ENCODE peak calls at places on chromosomes 11 and 22, in six cellular contexts. B, O, T, K, W and C are unnamed samples.

GRCh38 chr22:42990131-42990838 is 24.7 kb downstream of the PACSIN2 start:
- DNase-seq in B (no peak), T (no peak), K (no peak), W (no peak), O (no peak), C (no peak)

GRCh38 chr11:108170191-108170590 is 48.8 kb downstream of the ACAT1 start:
- DNase-seq in O (no peak), W (no peak), K (no peak), B (no peak), T (no peak), C (no peak)

GRCh38 chr22:37784829-37785495 is 22.8 kb upstream of the GCAT start:
- DNase-seq in T (no peak), O (no peak), W (no peak), B (peak; percentile 71), K (peak; percentile 88), C (no peak)

GRCh38 chr11:126628790-126629621 is 273.5 kb downstream of the ST3GAL4 start:
- DNase-seq in W (no peak), T (no peak), K (no peak), O (no peak), B (no peak), C (no peak)

GRCh38 chr11:134676516-134677287 is 264.7 kb upstream of the B3GAT1 start:
- DNase-seq in T (peak; percentile 86), W (no peak), K (peak; percentile 3), O (peak; percentile 38), B (no peak), C (no peak)

GRCh38 chr11:104609297-104609696 is 289.0 kb downstream of the CASP12 start:
- DNase-seq in O (no peak), B (peak; percentile 2), W (peak; percentile 16), K (peak; percentile 4), T (no peak), C (peak; percentile 33)

GRCh38 chr11:92376146-92376599 is 151.6 kb downstream of the FAT3 start:
- DNase-seq in B (no peak), O (no peak), T (peak; percentile 64), W (no peak), K (no peak), C (no peak)

GRCh38 chr11:11505190-11505589 is 116.6 kb downstream of the GALNT18 start:
- DNase-seq in W (no peak), O (no peak), T (no peak), K (no peak), B (no peak), C (no peak)

GRCh38 chr11:91382946-91383345 is 841.7 kb upstream of the FAT3 start:
- DNase-seq in W (no peak), T (no peak), O (no peak), K (no peak), B (no peak), C (no peak)

GRCh38 chr22:27671413-27671721 is 130.2 kb downstream of the MN1 start:
- DNase-seq in K (no peak), T (no peak), O (peak; percentile 31), B (no peak), W (no peak), C (no peak)

GRCh38 chr22:27669798-27670599 is 131.6 kb downstream of the MN1 start:
- DNase-seq in O (peak; percentile 53), T (no peak), B (no peak), W (no peak), K (no peak), C (peak; percentile 56)

GRCh38 chr22:27668828-27669797 is 132.4 kb downstream of the MN1 start:
- DNase-seq in B (no peak), T (no peak), K (no peak), W (no peak), O (peak; percentile 79), C (peak; percentile 84)

GRCh38 chr22:27672721-27673387 is 128.7 kb downstream of the MN1 start:
- DNase-seq in O (no peak), W (no peak), T (no peak), B (no peak), K (no peak), C (no peak)

GRCh38 chr22:27670701-27671412 is 130.7 kb downstream of the MN1 start:
- DNase-seq in W (peak; percentile 71), T (no peak), K (no peak), B (no peak), O (peak; percentile 72), C (peak; percentile 83)
- TF ChIP-seq POLR2A in W (no peak), T (no peak), K (no peak), B (no peak), O (no peak), C (no peak)

DNA sequence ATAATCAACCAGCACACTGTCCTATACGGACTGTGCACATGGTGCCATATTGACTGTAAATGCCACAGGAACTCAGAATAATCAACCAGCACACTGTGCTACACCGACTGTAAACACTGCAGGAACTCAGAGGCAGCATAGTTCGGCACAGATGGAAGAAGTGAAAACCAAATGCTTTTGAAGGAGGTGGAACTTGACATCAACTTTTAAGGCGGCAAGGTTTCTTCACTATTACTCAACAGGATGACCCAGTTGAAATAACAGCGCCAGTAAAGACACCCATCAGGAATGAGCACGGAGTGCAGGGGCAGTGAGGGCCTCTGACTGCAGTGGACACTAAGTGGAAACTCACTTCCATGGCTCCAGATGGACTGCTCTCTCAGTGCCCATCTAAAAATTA is 15.7 kb downstream of the TESMIN start:
- DNase-seq in W (no peak), T (no peak), O (no peak), K (no peak), B (no peak), C (no peak)
- H3K4me1 ChIP-seq in W (no peaks in the 10 kb centered on the region), T (no peaks in the 10 kb centered on the region), O (peaks cover 30% of the 10 kb centered on the region), K (peaks cover 3% of the 10 kb centered on the region), B (no peaks in the 10 kb centered on the region), C (peaks cover 5% of the 10 kb centered on the region)

DNA sequence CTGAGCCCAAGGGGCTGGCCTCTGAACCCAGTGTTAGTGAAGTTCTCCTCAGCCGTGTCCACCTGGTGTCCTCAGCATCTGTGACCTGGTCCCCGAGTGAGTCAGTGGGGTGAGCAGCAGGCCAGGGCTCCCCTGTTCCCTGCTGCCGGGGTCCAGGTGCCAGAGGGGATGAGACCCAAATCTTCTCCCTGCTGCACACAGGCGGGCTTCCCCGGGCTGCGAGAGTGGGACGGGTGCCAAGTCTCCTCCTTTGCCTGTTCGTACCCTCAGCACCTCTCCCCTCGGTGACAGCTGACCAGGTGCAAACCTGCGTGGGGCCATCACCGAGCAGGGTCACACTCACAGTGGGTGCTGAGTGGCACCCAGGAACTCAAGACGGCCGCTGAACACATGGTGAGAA is 514.6 kb downstream of the TBC1D22A start:
- DNase-seq in T (no peak), W (no peak), K (no peak), O (no peak), B (no peak), C (no peak)
- H3K9me3 ChIP-seq in T (no peaks in the 10 kb centered on the region), W (no peaks in the 10 kb centered on the region), K (no peaks in the 10 kb centered on the region), O (no peaks in the 10 kb centered on the region), B (no peaks in the 10 kb centered on the region), C (no peaks in the 10 kb centered on the region)

DNA sequence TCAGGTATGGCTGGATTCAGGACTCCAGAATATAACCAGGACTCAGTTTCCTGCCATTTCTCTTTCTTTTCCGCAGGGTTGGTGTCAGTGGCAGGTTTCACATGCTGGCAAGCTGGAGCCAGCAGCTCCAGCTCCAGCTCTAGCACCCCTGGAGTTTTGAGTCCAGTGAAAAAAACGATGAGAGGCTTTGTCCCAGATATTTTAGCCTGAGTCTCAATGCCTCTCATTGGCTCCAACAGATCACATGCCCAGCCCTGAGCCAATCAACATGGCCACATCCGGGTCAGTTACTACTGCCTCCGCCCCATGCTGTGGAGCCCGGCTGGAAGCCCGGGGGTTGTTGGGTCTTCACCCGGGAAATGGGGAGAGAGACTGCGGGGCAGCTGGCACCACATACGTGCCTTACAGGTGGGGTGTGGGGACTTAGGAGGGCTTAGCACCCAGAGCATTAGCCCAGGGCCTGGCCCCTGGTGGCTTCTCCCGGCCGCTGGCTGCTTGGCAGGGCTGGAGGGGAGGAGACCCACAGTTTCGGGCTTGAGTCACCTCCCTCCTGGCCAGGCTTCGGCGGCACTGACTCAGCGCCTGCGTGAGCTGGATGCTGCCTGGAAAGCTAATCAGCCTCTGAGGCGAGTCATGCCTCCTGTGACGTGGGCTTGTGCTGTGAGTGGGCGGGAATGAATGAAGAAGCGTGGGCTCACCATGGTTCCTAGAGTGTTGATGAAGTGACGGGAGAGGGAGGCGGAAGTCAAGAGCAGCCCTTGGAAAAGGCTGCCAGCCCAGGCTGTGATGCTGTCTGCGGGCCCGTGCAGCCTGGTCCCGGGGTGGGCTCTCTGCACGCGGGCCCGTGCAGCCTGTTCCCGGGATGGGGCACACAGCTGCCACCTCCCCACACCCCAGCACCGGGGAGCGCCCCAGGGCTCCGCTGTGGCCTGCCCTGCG is 15.3 kb upstream of the MRTFA start:
- DNase-seq in K (peak; percentile 79), B (peak; percentile 79), W (peak; percentile 77), T (peak; percentile 99), O (peak; percentile 90), C (peak; percentile 97)
- TF ChIP-seq POLR2A in K (no peak), B (no peak), W (peak; percentile 79), T (peak; percentile 67), O (no peak), C (no peak)

GRCh38 chr22:46763051-46763705 is 728 bp downstream of the TBC1D22A start:
- DNase-seq in T (no peak), B (peak; percentile 46), K (no peak), W (no peak), O (peak; percentile 91), C (peak; percentile 55)
- H3K4me1 ChIP-seq in T (peaks cover 33% of the 10 kb centered on the region), B (peaks cover 40% of the 10 kb centered on the region), K (no peaks in the 10 kb centered on the region), W (peaks cover 43% of the 10 kb centered on the region), O (peaks cover 85% of the 10 kb centered on the region), C (peaks cover 12% of the 10 kb centered on the region)